ENCODE peak calls at places on chromosomes 13 and 19, in five cellular contexts. D is cardiac muscle cell, Z is body of pancreas, T is astrocyte of the spinal cord, J is suprapubic skin. S is an unnamed sample.

GRCh38 chr13:42968906-42969305 is 23.1 kb downstream of the EPSTI1 start:
- DNase-seq in D (no peak), Z (peak), T (no peak), J (no peak), S (peak)

GRCh38 chr13:50366488-50367174 is 351.4 kb downstream of the KCNRG start:
- DNase-seq in D (no peak), Z (no peak), T (no peak), J (no peak), S (no peak)

GRCh38 chr19:49347835-49348234 is 12.6 kb downstream of the CD37 start:
- DNase-seq in D (peak), Z (peak), T (peak), J (no peak), S (peak)

GRCh38 chr13:109729031-109729870 is 57.1 kb downstream of the IRS2 start:
- DNase-seq in D (peak), Z (no peak), T (peak), J (no peak), S (peak)

GRCh38 chr19:16041571-16042386 is 34.5 kb upstream of the TPM4 start:
- DNase-seq in D (peak), Z (peak), T (peak), J (peak), S (peak)

GRCh38 chr13:76812206-76812882 is 73.9 kb downstream of the KCTD12 start:
- DNase-seq in D (no peak), Z (no peak), T (no peak), J (peak), S (no peak)

GRCh38 chr19:13821292-13821691 is 26.0 kb downstream of the ZSWIM4 start:
- DNase-seq in D (no peak), Z (no peak), T (no peak), J (no peak), S (no peak)

GRCh38 chr13:21297452-21297851 is 121.0 kb downstream of the MRPL57 start:
- DNase-seq in D (no peak), Z (no peak), T (no peak), J (no peak), S (peak)

GRCh38 chr13:40993119-40993518 is 26.0 kb downstream of the ELF1 start:
- DNase-seq in D (no peak), Z (peak), T (peak), J (no peak), S (no peak)

GRCh38 chr13:43799191-43799590 is 12.4 kb upstream of the ENOX1 start:
- DNase-seq in D (no peak), Z (no peak), T (no peak), J (no peak), S (peak)

GRCh38 chr13:48476215-48476614 is 56.7 kb downstream of the RCBTB2 start:
- DNase-seq in D (no peak), Z (no peak), T (no peak), J (no peak), S (no peak)

GRCh38 chr13:112244061-112244460 is 132.1 kb upstream of the SPACA7 start:
- DNase-seq in D (no peak), Z (no peak), T (no peak), J (no peak), S (no peak)

GRCh38 chr19:30518965-30519606 is 146.9 kb downstream of the ZNF536 start:
- DNase-seq in D (no peak), Z (no peak), T (no peak), J (no peak), S (no peak)

GRCh38 chr13:91580749-91581148 is 182.3 kb downstream of the GPC5 start:
- DNase-seq in D (no peak), Z (no peak), T (no peak), J (no peak), S (no peak)

GRCh38 chr19:6464070-6464873 is at the start of gene CRB3:
- DNase-seq in D (no peak), Z (peak), T (no peak), J (peak), S (peak)

GRCh38 chr19:8515317-8515716 is 1.4 kb upstream of the ZNF414 start:
- DNase-seq in D (no peak), Z (no peak), T (no peak), J (no peak), S (no peak)

GRCh38 chr13:114027046-114027760 is 53.3 kb upstream of the C13orf46 start:
- DNase-seq in D (no peak), Z (no peak), T (peak), J (no peak), S (no peak)

GRCh38 chr13:113297370-113297871 is 382 bp downstream of the LAMP1 start:
- DNase-seq in D (no peak), Z (peak), T (peak), J (peak), S (peak)

GRCh38 chr19:7159105-7159933 is 89.8 kb downstream of the ZNF557 start:
- DNase-seq in D (peak), Z (no peak), T (peak), J (peak), S (no peak)

GRCh38 chr19:3683866-3684816 is 16.1 kb downstream of the PIP5K1C start:
- DNase-seq in D (no peak), Z (no peak), T (peak), J (no peak), S (no peak)

GRCh38 chr13:103101500-103101899 is 35.3 kb upstream of the SLC10A2 start:
- DNase-seq in D (peak), Z (no peak), T (no peak), J (no peak), S (no peak)

DNA sequence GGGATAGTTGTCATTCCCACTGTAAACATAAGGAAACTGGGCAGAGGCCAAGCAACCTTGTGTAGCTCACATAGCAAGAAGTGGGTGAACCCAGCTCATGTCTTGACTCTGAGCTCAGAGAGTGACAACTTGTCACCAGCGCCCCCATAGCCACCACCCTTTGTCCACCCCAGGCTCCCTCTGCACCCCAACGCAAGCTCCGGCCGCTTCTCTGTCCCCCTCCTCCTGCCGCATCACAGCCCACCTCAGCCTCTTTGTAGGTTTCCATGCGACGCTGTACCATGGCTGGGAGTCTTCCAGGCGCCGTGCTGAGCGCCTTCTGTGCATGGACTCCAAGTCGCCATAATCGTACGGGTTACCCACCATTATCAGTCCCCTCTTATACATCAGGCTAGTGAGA is 3.3 kb downstream of the GP6 start:
- DNase-seq in D (no peak), Z (no peak), T (no peak), J (no peak), S (no peak)
- H3K4me3 ChIP-seq in D (no peak), Z (no peak), T (no peak), J (no peak), S (no peak)

DNA sequence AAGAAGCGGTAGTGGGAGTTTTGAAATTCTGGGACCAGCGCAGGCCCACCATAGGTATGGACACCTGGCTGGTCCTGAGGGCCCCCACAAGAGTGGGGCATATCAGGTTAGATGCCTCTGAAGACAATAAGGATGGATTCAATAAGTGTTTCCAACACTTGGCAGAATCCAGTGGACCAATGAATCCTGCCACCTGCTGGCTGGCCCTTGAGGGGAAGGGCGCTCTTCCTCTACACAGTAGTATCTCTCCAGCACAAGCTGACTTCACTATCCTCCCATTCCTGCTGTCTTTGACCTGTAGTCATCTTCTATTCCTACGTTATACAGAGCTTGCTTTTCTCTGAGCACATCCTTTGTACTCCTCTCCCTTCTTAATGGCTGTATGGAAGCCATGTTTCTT is 199.7 kb upstream of the TSHZ3 start:
- DNase-seq in D (peak), Z (peak), T (peak), J (no peak), S (peak)
- TF ChIP-seq CTCF in D (peak), Z (no peak), T (peak), J (peak), S (no peak)

DNA sequence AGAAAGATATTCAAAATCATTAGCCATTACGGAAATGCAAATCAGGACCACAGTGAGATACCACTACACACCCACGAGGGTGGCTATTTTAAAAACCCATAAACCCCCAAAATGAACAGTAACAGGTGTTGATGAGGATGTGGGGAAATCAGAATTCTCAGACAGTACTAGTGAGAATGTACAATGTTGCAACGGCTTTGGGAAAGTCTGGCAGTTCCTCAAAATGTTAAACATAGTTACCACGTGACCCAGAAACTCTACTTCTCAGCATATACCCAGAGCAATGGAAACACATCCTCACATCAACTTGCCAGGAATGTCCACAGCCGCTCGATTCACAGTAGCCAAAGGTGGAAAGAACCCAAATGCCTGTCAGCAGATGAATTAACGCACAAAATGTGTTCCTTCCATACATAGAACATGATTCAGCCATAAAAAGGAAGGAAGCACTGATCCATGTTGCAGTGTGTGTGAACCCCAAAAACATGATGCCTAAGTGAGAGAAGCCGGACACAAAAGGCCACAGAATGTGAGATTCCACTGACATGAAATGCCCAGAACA is 7.0 kb downstream of the PLVAP start:
- DNase-seq in D (no peak), Z (no peak), T (no peak), J (no peak), S (no peak)
- H3K4me3 ChIP-seq in D (no peak), Z (no peak), T (no peak), J (no peak), S (no peak)

GRCh38 chr13:78762825-78763224 is 103.9 kb upstream of the OBI1 start:
- DNase-seq in D (no peak), Z (no peak), T (no peak), J (no peak), S (peak)

GRCh38 chr13:78758549-78758948 is 99.6 kb upstream of the OBI1 start:
- DNase-seq in D (no peak), Z (no peak), T (no peak), J (no peak), S (no peak)

GRCh38 chr13:78764665-78765064 is 105.7 kb upstream of the OBI1 start:
- DNase-seq in D (no peak), Z (no peak), T (no peak), J (no peak), S (no peak)

DNA sequence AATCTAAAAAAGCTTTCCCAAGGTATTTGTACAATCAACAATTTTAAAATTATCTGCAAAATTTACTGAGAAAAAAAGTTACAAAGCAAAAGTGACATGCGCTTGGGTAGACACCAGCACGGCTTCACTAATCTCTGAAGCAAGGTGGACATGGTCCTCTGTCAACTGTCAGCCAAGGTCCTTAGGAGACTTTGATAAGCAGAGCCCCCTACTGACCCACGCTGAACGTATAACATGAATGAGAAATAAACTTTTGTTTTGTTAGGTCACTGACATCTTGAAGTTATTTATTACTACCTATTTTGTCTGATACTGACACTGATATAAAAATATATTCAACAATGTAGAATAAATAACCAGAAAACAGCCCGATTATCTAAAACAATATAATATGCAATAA is 100.7 kb upstream of the OBI1 start:
- DNase-seq in D (peak), Z (no peak), T (no peak), J (no peak), S (no peak)
- TF ChIP-seq CTCF in D (no peak), Z (no peak), T (no peak), J (no peak), S (no peak)

DNA sequence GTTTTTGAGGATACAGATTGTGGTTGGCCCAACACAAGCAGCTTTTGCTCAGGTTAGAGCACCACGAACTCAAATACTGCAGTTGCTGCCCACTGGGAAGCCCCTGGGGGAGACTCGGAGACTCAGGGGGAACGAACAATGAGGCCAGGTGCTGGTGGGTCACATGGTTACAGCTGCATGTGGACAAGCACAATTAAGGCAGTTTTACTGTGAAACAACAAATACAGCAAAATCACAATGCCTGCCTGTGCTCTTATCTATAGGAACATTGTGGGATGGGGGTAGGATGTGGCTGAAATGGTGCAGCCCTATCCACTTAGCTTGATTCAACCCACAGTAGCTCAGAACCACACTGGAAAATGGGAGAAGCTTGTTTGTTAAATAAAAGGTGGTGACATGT is 119.7 kb upstream of the SPATA13 start:
- DNase-seq in D (no peak), Z (no peak), T (no peak), J (no peak), S (no peak)
- H3K4me3 ChIP-seq in D (no peak), Z (no peak), T (no peak), J (no peak), S (no peak)

GRCh38 chr13:51435002-51435578 is 17.7 kb downstream of the INTS6 start:
- DNase-seq in D (peak), Z (no peak), T (peak), J (no peak), S (peak)
- TF ChIP-seq CTCF in D (peak), Z (no peak), T (peak), J (peak), S (peak)

GRCh38 chr19:19777692-19778091 is 43.9 kb downstream of the ZNF506 start:
- DNase-seq in D (no peak), Z (no peak), T (no peak), J (no peak), S (no peak)
- H3K4me3 ChIP-seq in D (no peak), Z (no peak), T (no peak), J (no peak), S (peak)

GRCh38 chr13:27341616-27342015 is 71.0 kb downstream of the RASL11A start:
- DNase-seq in D (no peak), Z (no peak), T (no peak), J (no peak), S (peak)

GRCh38 chr13:27339299-27339698 is 68.7 kb downstream of the RASL11A start:
- DNase-seq in D (peak), Z (peak), T (peak), J (no peak), S (peak)

GRCh38 chr13:27338207-27338606 is 67.6 kb downstream of the RASL11A start:
- DNase-seq in D (no peak), Z (no peak), T (no peak), J (no peak), S (no peak)

GRCh38 chr13:27336005-27336673 is 65.5 kb downstream of the RASL11A start:
- DNase-seq in D (no peak), Z (no peak), T (peak), J (no peak), S (no peak)

GRCh38 chr13:27338816-27339215 is 68.2 kb downstream of the RASL11A start:
- DNase-seq in D (peak), Z (no peak), T (no peak), J (no peak), S (no peak)
- TF ChIP-seq CTCF in D (no peak), Z (no peak), T (peak), J (no peak), S (no peak)

GRCh38 chr13:96744665-96745331 is 249.5 kb downstream of the OXGR1 start:
- DNase-seq in D (no peak), Z (no peak), T (no peak), J (no peak), S (no peak)

GRCh38 chr13:96751089-96751488 is 243.2 kb downstream of the OXGR1 start:
- DNase-seq in D (no peak), Z (no peak), T (no peak), J (no peak), S (no peak)

DNA sequence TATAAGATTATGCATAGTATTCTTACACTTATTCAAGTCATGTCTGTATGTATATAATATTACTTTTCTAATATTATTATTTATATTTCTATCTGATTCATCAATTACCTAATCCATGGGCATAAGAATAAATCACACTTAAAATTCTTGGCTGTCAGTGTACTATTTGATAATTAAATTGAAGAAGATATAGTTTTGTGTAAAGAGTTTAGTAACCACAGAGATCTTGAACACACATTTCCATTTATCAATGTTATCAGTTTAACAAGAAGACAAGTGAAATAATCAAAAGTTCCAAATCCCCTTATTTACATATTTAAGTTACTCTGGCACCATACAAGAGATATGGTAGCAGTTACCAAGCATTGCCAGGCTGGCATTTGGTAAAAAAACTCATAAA is 244.5 kb downstream of the OXGR1 start:
- DNase-seq in D (no peak), Z (no peak), T (no peak), J (no peak), S (no peak)
- H3K4me3 ChIP-seq in D (no peak), Z (no peak), T (no peak), J (no peak), S (no peak)

DNA sequence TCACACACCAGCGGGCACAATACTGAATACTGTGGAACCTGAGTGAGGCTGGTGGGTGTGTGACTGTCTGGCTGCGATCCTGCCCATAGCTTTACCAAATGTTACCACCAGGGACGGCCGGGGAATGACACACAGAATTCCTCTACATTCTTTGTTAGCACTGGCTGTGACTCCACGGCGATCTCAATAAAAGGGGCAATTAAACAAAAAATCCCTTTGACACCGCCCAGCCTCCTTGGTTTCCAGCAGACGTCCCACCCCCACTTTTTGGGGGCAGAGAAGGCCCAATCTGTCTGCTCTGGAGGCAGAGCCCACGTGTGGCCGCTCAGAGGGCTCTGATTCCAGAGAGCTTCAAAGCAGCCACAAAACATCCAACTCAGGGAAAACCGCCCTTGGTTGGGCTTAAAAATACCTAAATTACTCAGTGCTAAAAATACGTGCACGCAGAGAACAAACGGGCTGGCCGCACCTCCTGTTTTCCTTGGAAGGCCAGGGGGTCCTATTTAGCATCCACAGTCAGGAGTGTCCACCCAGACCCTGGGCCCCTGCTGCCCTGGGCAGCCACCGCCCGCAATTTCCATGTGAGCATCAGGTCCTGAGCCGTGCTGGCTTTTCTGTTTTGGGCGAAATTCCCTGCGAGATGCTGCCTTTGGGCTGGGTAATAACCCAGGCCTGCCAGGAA is 47.8 kb downstream of the GADD45B start:
- DNase-seq in D (no peak), Z (no peak), T (peak), J (no peak), S (no peak)
- TF ChIP-seq CTCF in D (peak), Z (no peak), T (peak), J (peak), S (no peak)